ENCODE peak calls at places on chromosomes 12 and 14, in eight cellular contexts. X is cardiac muscle cell, D is GM23338, V is neural progenitor cell, L is heart left ventricle, J is BE2C, K is uterus, S is lung. T is an unnamed sample. For H3K4me1 and H3K27me3, the result is how much of the 10 kb centered on the place peaks cover.

GRCh38 chr12:112327209-112327930 is 54.9 kb downstream of the HECTD4 start:
- DNase-seq in K (no peak), X (no peak), S (no peak), V (no peak), D (no peak), L (no peak), J (no peak), T (no peak)

GRCh38 chr12:89212339-89212771 is 139.9 kb downstream of the DUSP6 start:
- DNase-seq in J (no peak), D (no peak), L (peak), X (no peak), V (no peak), S (no peak), K (no peak), T (no peak)

GRCh38 chr14:76337619-76338545 is 38.1 kb upstream of the ESRRB start:
- DNase-seq in X (no peak), J (peak), S (no peak), L (no peak), V (no peak), K (no peak), D (no peak), T (no peak)

GRCh38 chr14:38302034-38302433 is 46.1 kb upstream of the CLEC14A start:
- DNase-seq in K (no peak), J (no peak), S (no peak), X (no peak), D (no peak), L (no peak), V (no peak), T (no peak)

GRCh38 chr14:95220663-95221231 is 63.4 kb upstream of the DICER1 start:
- DNase-seq in V (peak), S (no peak), J (no peak), L (no peak), X (no peak), K (peak), D (peak), T (no peak)

GRCh38 chr12:127428420-127428819 is 838.5 kb upstream of the TMEM132C start:
- DNase-seq in J (no peak), V (no peak), L (no peak), S (no peak), X (no peak), D (no peak), K (no peak), T (no peak)

GRCh38 chr14:92926180-92926845 is 3.4 kb downstream of the CHGA start:
- DNase-seq in V (no peak), K (no peak), D (no peak), L (no peak), S (no peak), X (no peak), J (no peak), T (no peak)

GRCh38 chr14:52553002-52553670 is 500 bp downstream of the GPR137C start:
- DNase-seq in V (peak), D (peak), S (no peak), L (peak), X (peak), J (peak), K (peak), T (peak)

GRCh38 chr12:64572241-64572640 is 38.1 kb upstream of the RASSF3 start:
- DNase-seq in V (no peak), L (no peak), S (no peak), K (no peak), D (no peak), X (no peak), J (no peak), T (no peak)

GRCh38 chr12:13179159-13180074 is 17.1 kb upstream of the EMP1 start:
- DNase-seq in V (peak), L (no peak), K (peak), D (peak), J (peak), X (peak), S (peak), T (peak)

GRCh38 chr12:81639196-81639595 is 120.0 kb downstream of the PPFIA2 start:
- DNase-seq in S (no peak), X (no peak), V (no peak), J (no peak), L (no peak), K (no peak), D (no peak), T (no peak)

GRCh38 chr14:104435147-104436046 is 144.2 kb upstream of the C14orf180 start:
- DNase-seq in X (no peak), K (no peak), V (no peak), L (no peak), D (no peak), J (no peak), S (peak), T (no peak)

GRCh38 chr14:104436741-104437701 is 142.5 kb upstream of the C14orf180 start:
- DNase-seq in V (no peak), D (no peak), K (no peak), S (peak), L (no peak), X (no peak), J (peak), T (no peak)

GRCh38 chr14:104437703-104438102 is 141.9 kb upstream of the C14orf180 start:
- DNase-seq in X (no peak), L (no peak), J (no peak), D (no peak), V (no peak), S (peak), K (no peak), T (peak)

GRCh38 chr14:104434214-104435076 is 145.1 kb upstream of the C14orf180 start:
- DNase-seq in D (no peak), S (no peak), X (no peak), K (no peak), V (no peak), J (no peak), L (no peak), T (no peak)

DNA sequence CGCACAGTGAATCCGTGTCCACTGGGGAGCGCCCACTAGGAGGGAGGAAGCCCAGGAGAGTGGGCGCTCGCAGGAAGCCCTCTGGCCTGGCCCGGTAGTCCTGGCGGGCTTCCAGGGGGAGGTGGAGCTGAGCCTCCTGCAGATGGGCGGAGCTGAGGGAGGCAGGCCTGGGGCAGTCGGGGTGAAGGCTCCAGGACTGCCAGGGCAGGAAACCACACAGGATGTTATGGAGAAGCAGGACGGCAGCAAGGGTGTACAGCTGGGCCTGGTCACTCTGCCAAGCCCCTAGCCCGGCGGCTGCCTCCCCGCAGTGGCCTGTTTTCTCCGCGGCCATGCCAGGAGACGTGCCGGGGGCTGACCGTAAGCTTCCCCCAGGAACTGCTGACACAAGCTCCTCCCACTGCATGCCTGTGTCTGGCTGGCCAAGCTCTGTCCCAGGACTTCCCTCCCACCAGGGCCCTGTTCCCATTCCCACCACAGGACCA is 143.5 kb upstream of the C14orf180 start:
- DNase-seq in D (peak), S (peak), V (no peak), X (peak), J (peak), K (no peak), L (peak), T (no peak)
- H3K4me1 ChIP-seq in D (under half), S (under half), V (under half), X (under half), J (under half), K (under half), L (under half), T (under half)

DNA sequence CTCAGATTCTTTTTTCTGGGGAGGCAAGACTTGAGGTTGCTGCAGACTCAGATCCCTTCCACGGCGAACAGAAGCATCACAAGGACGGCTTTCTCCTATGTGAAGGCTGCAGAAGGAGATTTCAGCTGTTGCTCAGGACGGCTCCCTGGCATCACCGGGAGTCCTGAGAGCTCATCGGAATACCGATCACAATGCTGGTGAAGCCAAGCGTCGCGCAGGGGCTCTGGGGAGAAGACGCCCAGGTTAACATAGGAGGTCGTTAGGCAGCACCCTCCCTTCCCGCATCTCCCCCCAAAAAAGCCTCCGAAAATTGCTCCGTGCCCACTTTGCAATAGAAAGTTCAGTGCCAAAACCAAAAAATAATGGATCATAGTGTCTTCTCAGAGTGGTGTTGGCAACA is 127.2 kb upstream of the TMEM132D start:
- DNase-seq in D (no peak), K (no peak), J (no peak), V (no peak), L (no peak), S (no peak), X (no peak), T (no peak)
- H3K27me3 ChIP-seq in D (under half), K (under half), J (under half), V (half or more), L (under half), S (under half), X (half or more), T (under half)

GRCh38 chr12:6778571-6779550 is 6.5 kb downstream of the LAG3 start:
- DNase-seq in V (peak), L (peak), D (peak), S (peak), K (peak), J (peak), X (peak), T (peak)

GRCh38 chr12:6779667-6780459 is 7.5 kb downstream of the LAG3 start:
- DNase-seq in S (no peak), J (no peak), L (no peak), V (no peak), X (no peak), K (no peak), D (no peak), T (no peak)

GRCh38 chr12:6777386-6777785 is 5.1 kb downstream of the LAG3 start:
- DNase-seq in L (no peak), J (no peak), D (no peak), X (no peak), K (no peak), S (no peak), V (no peak), T (no peak)

GRCh38 chr12:6780573-6780972 is 8.3 kb downstream of the LAG3 start:
- DNase-seq in V (no peak), K (no peak), S (no peak), X (no peak), D (no peak), J (no peak), L (no peak), T (no peak)

GRCh38 chr12:6778212-6778570 is 5.9 kb downstream of the LAG3 start:
- DNase-seq in J (peak), K (peak), X (no peak), V (peak), D (peak), S (no peak), L (peak), T (no peak)
- H3K4me3 ChIP-seq in J (peak), K (peak), X (peak), V (peak), D (peak), S (no peak), L (peak), T (peak)

DNA sequence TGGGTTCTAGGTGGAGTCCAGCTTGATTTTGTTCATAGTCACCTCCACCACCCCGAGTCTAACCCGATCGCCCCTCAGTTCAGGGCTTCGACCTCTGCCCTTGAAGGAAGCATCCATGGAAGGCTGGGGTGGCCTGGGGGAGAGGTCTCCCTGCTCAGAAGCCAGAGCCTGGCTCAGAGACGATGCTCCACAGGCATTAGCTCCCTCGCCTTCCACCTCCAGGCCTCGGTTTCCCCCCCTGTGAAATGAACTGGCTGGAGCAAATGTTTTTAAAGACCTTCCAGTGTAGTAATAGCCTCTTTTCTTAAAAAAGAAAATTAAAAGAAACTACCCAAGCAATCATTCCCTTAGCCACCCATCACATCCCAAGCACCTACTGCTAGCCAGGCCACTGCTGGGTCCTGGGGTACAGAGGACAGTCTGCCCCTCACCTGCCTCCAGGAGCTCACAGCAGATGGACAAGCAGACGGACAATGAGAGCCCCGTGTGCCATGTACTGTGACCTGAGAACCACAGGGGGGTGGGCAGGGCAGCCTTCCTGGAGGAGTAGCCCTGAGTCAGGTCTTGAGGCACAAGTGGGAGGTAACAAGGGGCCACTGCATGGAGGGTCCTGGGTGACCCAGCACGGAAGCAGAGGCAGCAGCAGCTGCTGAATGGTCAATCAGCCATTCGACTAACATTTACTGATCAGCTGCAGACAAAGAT is 42.3 kb upstream of the EML1 start:
- DNase-seq in J (no peak), D (no peak), L (no peak), V (no peak), S (no peak), K (no peak), X (no peak), T (no peak)
- H3K4me1 ChIP-seq in J (under half), D (under half), L (under half), V (under half), S (under half), K (under half), X (under half), T (under half)

DNA sequence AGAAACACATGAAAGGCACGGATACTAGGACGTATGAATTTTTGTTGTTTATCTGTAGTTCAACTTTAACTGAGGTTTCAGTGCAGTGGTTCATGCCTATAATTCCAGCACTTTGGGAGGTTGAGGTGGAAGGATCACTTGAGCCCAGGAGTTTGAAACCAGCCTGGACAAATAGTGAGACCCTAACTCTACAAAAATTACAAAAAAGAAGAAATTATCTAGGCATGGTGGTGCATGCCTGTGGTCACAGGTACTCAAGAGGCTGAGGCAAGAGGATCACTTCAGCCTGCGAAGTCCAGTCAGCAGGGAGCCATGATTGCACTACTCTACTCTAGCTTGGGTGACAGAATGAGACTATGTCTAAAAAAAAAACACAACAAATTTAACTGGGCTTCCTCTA is 8.0 kb downstream of the KRT6B start:
- DNase-seq in S (no peak), L (no peak), D (no peak), J (no peak), K (no peak), X (no peak), V (no peak), T (no peak)
- H3K27me3 ChIP-seq in S (under half), L (under half), D (under half), J (under half), K (under half), X (under half), V (under half), T (under half)

GRCh38 chr14:20970983-20971704 is 15.9 kb downstream of the RNASE2 start:
- DNase-seq in X (peak), D (peak), S (peak), V (peak), K (peak), L (peak), J (peak), T (peak)

GRCh38 chr14:20970647-20970982 is 15.3 kb downstream of the RNASE2 start:
- DNase-seq in X (no peak), L (no peak), V (no peak), D (no peak), K (no peak), J (no peak), S (no peak), T (no peak)

GRCh38 chr14:20969336-20969735 is 14.0 kb downstream of the RNASE2 start:
- DNase-seq in L (no peak), J (no peak), K (no peak), D (no peak), S (no peak), V (no peak), X (no peak), T (no peak)

GRCh38 chr14:20973501-20973900 is 16.3 kb upstream of the METTL17 start:
- DNase-seq in K (no peak), X (no peak), V (no peak), S (no peak), D (no peak), J (no peak), L (no peak), T (no peak)

GRCh38 chr14:20971705-20972021 is 16.4 kb downstream of the RNASE2 start:
- DNase-seq in L (no peak), X (no peak), V (no peak), D (no peak), K (no peak), S (no peak), J (no peak), T (no peak)
- H3K4me3 ChIP-seq in L (peak), X (no peak), V (peak), D (peak), K (peak), S (no peak), J (peak), T (peak)

DNA sequence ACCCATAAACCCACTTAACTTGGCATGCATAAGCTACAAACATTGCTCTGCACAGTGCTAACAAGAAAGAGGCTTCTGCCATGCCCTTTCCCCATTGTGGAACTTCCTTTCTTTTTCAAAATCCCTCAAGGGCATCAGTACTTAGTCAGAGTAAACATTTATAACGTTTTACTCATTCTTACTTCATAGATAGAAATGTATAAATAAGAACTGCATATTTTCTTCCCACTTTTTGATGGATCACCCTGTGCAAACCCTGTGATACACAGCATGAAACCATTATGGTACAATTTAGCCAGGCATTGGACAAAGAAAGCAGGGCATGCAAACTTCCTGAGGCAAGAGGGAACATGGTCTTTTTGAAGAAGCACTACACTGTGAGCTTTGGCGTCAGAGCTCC is 113.8 kb upstream of the FOXG1 start:
- DNase-seq in S (no peak), L (no peak), K (no peak), D (no peak), V (no peak), X (no peak), J (no peak), T (peak)
- H3K4me1 ChIP-seq in S (under half), L (under half), K (under half), D (under half), V (under half), X (under half), J (under half), T (under half)